ENCODE peak calls at places on chromosomes 11 and 22, in six cellular contexts. One of them, this sample, is unnamed.
A peak's percentile ranks its signal among the peaks of the same experiment; 100 is the strongest.

GRCh38 chr11:19933132-19933735 is 220.6 kb downstream of the NAV2 start:
- DNase-seq in heart left ventricle: no peak
- DNase-seq in lung: no peak
- DNase-seq in Peyer's patch: no peak
- DNase-seq in fibroblast of the aortic adventitia: no peak
- DNase-seq in LNCaP clone FGC: no peak
- DNase-seq in this sample: no peak

GRCh38 chr11:77471520-77472234 is 2.2 kb downstream of the PAK1 start:
- DNase-seq in LNCaP clone FGC: peak; percentile 61
- DNase-seq in heart left ventricle: no peak
- DNase-seq in lung: no peak
- DNase-seq in fibroblast of the aortic adventitia: no peak
- DNase-seq in Peyer's patch: peak; percentile 63
- DNase-seq in this sample: no peak

GRCh38 chr11:95108159-95108611 is 18.5 kb downstream of the ENDOD1 start:
- DNase-seq in lung: no peak
- DNase-seq in Peyer's patch: no peak
- DNase-seq in LNCaP clone FGC: peak; percentile 54
- DNase-seq in fibroblast of the aortic adventitia: peak; percentile 63
- DNase-seq in heart left ventricle: peak; percentile 72
- DNase-seq in this sample: no peak

GRCh38 chr11:85953491-85954143 is 98.4 kb downstream of the CCDC83 start:
- DNase-seq in fibroblast of the aortic adventitia: peak; percentile 91
- DNase-seq in Peyer's patch: no peak
- DNase-seq in heart left ventricle: no peak
- DNase-seq in LNCaP clone FGC: no peak
- DNase-seq in lung: no peak
- DNase-seq in this sample: no peak

GRCh38 chr11:105673089-105673488 is 63.2 kb downstream of the GRIA4 start:
- DNase-seq in LNCaP clone FGC: peak; percentile 25
- DNase-seq in heart left ventricle: no peak
- DNase-seq in fibroblast of the aortic adventitia: peak; percentile 56
- DNase-seq in Peyer's patch: peak; percentile 49
- DNase-seq in lung: no peak
- DNase-seq in this sample: no peak

GRCh38 chr11:13338437-13339069 is 61.0 kb downstream of the BMAL1 start:
- DNase-seq in fibroblast of the aortic adventitia: peak; percentile 70
- DNase-seq in heart left ventricle: no peak
- DNase-seq in lung: no peak
- DNase-seq in Peyer's patch: no peak
- DNase-seq in LNCaP clone FGC: no peak
- DNase-seq in this sample: no peak

GRCh38 chr11:72406536-72407507 is 27.5 kb downstream of the CLPB start:
- DNase-seq in LNCaP clone FGC: no peak
- DNase-seq in fibroblast of the aortic adventitia: peak; percentile 32
- DNase-seq in Peyer's patch: no peak
- DNase-seq in lung: no peak
- DNase-seq in heart left ventricle: no peak
- DNase-seq in this sample: peak; percentile 24

GRCh38 chr11:69834811-69835800 is 15.9 kb upstream of the FGF3 start:
- DNase-seq in Peyer's patch: peak; percentile 29
- DNase-seq in lung: no peak
- DNase-seq in fibroblast of the aortic adventitia: no peak
- DNase-seq in heart left ventricle: no peak
- DNase-seq in LNCaP clone FGC: no peak
- DNase-seq in this sample: no peak

GRCh38 chr11:107999759-108000455 is 8.8 kb upstream of the CUL5 start:
- DNase-seq in heart left ventricle: no peak
- DNase-seq in lung: no peak
- DNase-seq in fibroblast of the aortic adventitia: peak; percentile 21
- DNase-seq in LNCaP clone FGC: no peak
- DNase-seq in Peyer's patch: no peak
- DNase-seq in this sample: no peak

GRCh38 chr11:127651175-127651887 is 650.8 kb upstream of the KIRREL3 start:
- DNase-seq in LNCaP clone FGC: no peak
- DNase-seq in heart left ventricle: no peak
- DNase-seq in fibroblast of the aortic adventitia: peak; percentile 48
- DNase-seq in Peyer's patch: no peak
- DNase-seq in lung: no peak
- DNase-seq in this sample: no peak

GRCh38 chr11:64294665-64295289 is 3.7 kb downstream of the KCNK4 start:
- DNase-seq in heart left ventricle: no peak
- DNase-seq in LNCaP clone FGC: no peak
- DNase-seq in lung: no peak
- DNase-seq in Peyer's patch: no peak
- DNase-seq in fibroblast of the aortic adventitia: no peak
- DNase-seq in this sample: no peak

GRCh38 chr11:3227568-3228444 is 4.4 kb downstream of the MRGPRE start:
- DNase-seq in Peyer's patch: no peak
- DNase-seq in heart left ventricle: no peak
- DNase-seq in lung: no peak
- DNase-seq in fibroblast of the aortic adventitia: no peak
- DNase-seq in LNCaP clone FGC: no peak
- DNase-seq in this sample: peak; percentile 68

GRCh38 chr11:58832246-58832645 is 12.3 kb downstream of the GLYATL2 start:
- DNase-seq in heart left ventricle: no peak
- DNase-seq in fibroblast of the aortic adventitia: peak; percentile 46
- DNase-seq in lung: no peak
- DNase-seq in Peyer's patch: no peak
- DNase-seq in LNCaP clone FGC: no peak
- DNase-seq in this sample: no peak

GRCh38 chr11:4826425-4826824 is 5.3 kb downstream of the OR51F2 start:
- DNase-seq in LNCaP clone FGC: peak; percentile 97
- DNase-seq in lung: no peak
- DNase-seq in Peyer's patch: no peak
- DNase-seq in fibroblast of the aortic adventitia: no peak
- DNase-seq in heart left ventricle: no peak
- DNase-seq in this sample: no peak

GRCh38 chr11:108838804-108839128 is 173.9 kb downstream of the DDX10 start:
- DNase-seq in heart left ventricle: no peak
- DNase-seq in LNCaP clone FGC: no peak
- DNase-seq in Peyer's patch: no peak
- DNase-seq in lung: no peak
- DNase-seq in fibroblast of the aortic adventitia: no peak
- DNase-seq in this sample: no peak

GRCh38 chr22:46536559-46537220 is 730 bp downstream of the CELSR1 start:
- DNase-seq in LNCaP clone FGC: no peak
- DNase-seq in lung: no peak
- DNase-seq in fibroblast of the aortic adventitia: no peak
- DNase-seq in Peyer's patch: no peak
- DNase-seq in heart left ventricle: no peak
- DNase-seq in this sample: no peak

GRCh38 chr22:19959043-19959586 is 17.5 kb upstream of the TXNRD2 start:
- DNase-seq in heart left ventricle: peak; percentile 80
- DNase-seq in fibroblast of the aortic adventitia: peak; percentile 56
- DNase-seq in lung: peak; percentile 79
- DNase-seq in LNCaP clone FGC: no peak
- DNase-seq in Peyer's patch: peak; percentile 78
- DNase-seq in this sample: no peak

GRCh38 chr11:112863304-112863703 is 97.9 kb upstream of the NCAM1 start:
- DNase-seq in fibroblast of the aortic adventitia: no peak
- DNase-seq in Peyer's patch: no peak
- DNase-seq in LNCaP clone FGC: no peak
- DNase-seq in heart left ventricle: peak; percentile 45
- DNase-seq in lung: no peak
- DNase-seq in this sample: no peak

GRCh38 chr22:22358686-22359085 is 114.1 kb downstream of the VPREB1 start:
- DNase-seq in fibroblast of the aortic adventitia: no peak
- DNase-seq in lung: no peak
- DNase-seq in Peyer's patch: no peak
- DNase-seq in LNCaP clone FGC: no peak
- DNase-seq in heart left ventricle: no peak
- DNase-seq in this sample: no peak

GRCh38 chr22:22357024-22357868 is 112.7 kb downstream of the VPREB1 start:
- DNase-seq in LNCaP clone FGC: peak; percentile 53
- DNase-seq in lung: peak; percentile 83
- DNase-seq in Peyer's patch: peak; percentile 94
- DNase-seq in heart left ventricle: peak; percentile 71
- DNase-seq in fibroblast of the aortic adventitia: peak; percentile 71
- DNase-seq in this sample: peak; percentile 85

GRCh38 chr22:22358136-22358535 is 113.5 kb downstream of the VPREB1 start:
- DNase-seq in Peyer's patch: no peak
- DNase-seq in fibroblast of the aortic adventitia: no peak
- DNase-seq in lung: no peak
- DNase-seq in heart left ventricle: no peak
- DNase-seq in LNCaP clone FGC: no peak
- DNase-seq in this sample: no peak

GRCh38 chr22:22352376-22352999 is 107.9 kb downstream of the VPREB1 start:
- DNase-seq in fibroblast of the aortic adventitia: no peak
- DNase-seq in Peyer's patch: no peak
- DNase-seq in lung: no peak
- DNase-seq in LNCaP clone FGC: no peak
- DNase-seq in heart left ventricle: no peak
- DNase-seq in this sample: no peak

DNA sequence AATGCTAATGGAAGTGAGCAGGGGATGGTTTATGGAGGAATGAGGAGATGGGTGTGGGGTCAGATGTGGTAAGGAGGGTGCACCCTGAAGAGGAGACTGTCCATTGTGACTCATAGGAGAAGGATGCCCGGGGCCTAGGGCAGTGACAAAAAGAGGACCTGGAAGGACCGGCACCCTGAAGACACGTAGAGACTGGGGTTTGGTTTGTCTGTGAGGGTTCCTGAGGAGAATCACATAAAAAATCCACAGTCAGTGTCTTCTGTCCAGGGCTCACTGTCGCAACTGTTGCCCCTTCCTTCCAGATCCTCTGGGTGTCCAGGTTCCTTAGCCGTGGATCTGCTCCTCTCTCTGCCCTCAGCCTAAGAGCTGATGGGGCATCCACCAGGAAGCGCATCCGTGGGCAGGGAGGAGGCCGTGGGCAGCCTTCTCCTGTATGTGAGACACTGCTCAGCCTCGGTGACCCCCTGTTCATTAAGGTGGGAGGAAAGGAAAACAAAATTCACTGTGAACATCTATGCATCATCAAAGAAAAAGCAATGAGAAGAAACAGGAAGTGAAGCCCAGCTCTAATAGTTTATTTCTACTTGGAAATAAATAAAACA is 110.7 kb downstream of the VPREB1 start:
- DNase-seq in Peyer's patch: no peak
- DNase-seq in fibroblast of the aortic adventitia: no peak
- DNase-seq in heart left ventricle: no peak
- DNase-seq in lung: no peak
- DNase-seq in LNCaP clone FGC: no peak
- DNase-seq in this sample: no peak
- TF ChIP-seq CTCF in Peyer's patch: no peak
- TF ChIP-seq CTCF in fibroblast of the aortic adventitia: no peak
- TF ChIP-seq CTCF in heart left ventricle: no peak
- TF ChIP-seq CTCF in lung: no peak
- TF ChIP-seq CTCF in LNCaP clone FGC: no peak
- TF ChIP-seq CTCF in this sample: no peak

DNA sequence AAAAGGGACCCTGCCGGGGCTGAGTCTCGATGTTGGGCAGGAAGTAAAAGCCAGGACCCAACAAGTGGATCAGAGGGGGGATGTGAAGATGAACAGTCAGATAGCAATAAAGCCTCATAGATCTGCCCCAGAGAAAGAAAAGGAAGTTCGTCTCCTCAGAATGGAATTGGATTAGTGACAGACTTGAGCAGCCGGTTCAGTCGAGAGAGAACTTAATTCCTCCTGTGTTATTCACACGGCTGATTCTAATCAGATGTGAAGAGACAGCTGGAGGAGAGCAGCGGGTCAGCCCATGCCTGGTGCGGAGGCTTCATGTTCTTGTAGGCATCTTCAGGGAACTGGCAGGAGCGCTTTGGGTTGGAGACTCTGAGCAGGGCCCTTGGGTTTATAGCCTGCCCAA is 29.3 kb upstream of the CABP7 start:
- DNase-seq in Peyer's patch: no peak
- DNase-seq in heart left ventricle: no peak
- DNase-seq in fibroblast of the aortic adventitia: no peak
- DNase-seq in LNCaP clone FGC: no peak
- DNase-seq in lung: no peak
- DNase-seq in this sample: no peak
- TF ChIP-seq CTCF in Peyer's patch: no peak
- TF ChIP-seq CTCF in heart left ventricle: no peak
- TF ChIP-seq CTCF in fibroblast of the aortic adventitia: no peak
- TF ChIP-seq CTCF in LNCaP clone FGC: no peak
- TF ChIP-seq CTCF in lung: no peak
- TF ChIP-seq CTCF in this sample: no peak

GRCh38 chr11:27485930-27486773 is 13.6 kb upstream of the LGR4 start:
- DNase-seq in lung: no peak
- DNase-seq in fibroblast of the aortic adventitia: peak; percentile 83
- DNase-seq in LNCaP clone FGC: no peak
- DNase-seq in Peyer's patch: no peak
- DNase-seq in heart left ventricle: no peak
- DNase-seq in this sample: no peak

GRCh38 chr11:27482793-27483192 is 10.2 kb upstream of the LGR4 start:
- DNase-seq in lung: no peak
- DNase-seq in Peyer's patch: no peak
- DNase-seq in heart left ventricle: no peak
- DNase-seq in fibroblast of the aortic adventitia: no peak
- DNase-seq in LNCaP clone FGC: no peak
- DNase-seq in this sample: no peak

GRCh38 chr11:27477243-27477642 is 4.7 kb upstream of the LGR4 start:
- DNase-seq in fibroblast of the aortic adventitia: no peak
- DNase-seq in LNCaP clone FGC: no peak
- DNase-seq in heart left ventricle: no peak
- DNase-seq in lung: no peak
- DNase-seq in Peyer's patch: no peak
- DNase-seq in this sample: no peak

GRCh38 chr11:27477831-27478230 is 5.2 kb upstream of the LGR4 start:
- DNase-seq in fibroblast of the aortic adventitia: no peak
- DNase-seq in Peyer's patch: no peak
- DNase-seq in lung: no peak
- DNase-seq in heart left ventricle: no peak
- DNase-seq in LNCaP clone FGC: peak; percentile 51
- DNase-seq in this sample: no peak

GRCh38 chr11:27481992-27482391 is 9.4 kb upstream of the LGR4 start:
- DNase-seq in fibroblast of the aortic adventitia: no peak
- DNase-seq in heart left ventricle: no peak
- DNase-seq in Peyer's patch: no peak
- DNase-seq in lung: no peak
- DNase-seq in LNCaP clone FGC: no peak
- DNase-seq in this sample: no peak
- TF ChIP-seq CTCF in fibroblast of the aortic adventitia: no peak
- TF ChIP-seq CTCF in heart left ventricle: no peak
- TF ChIP-seq CTCF in Peyer's patch: no peak
- TF ChIP-seq CTCF in lung: no peak
- TF ChIP-seq CTCF in LNCaP clone FGC: no peak
- TF ChIP-seq CTCF in this sample: no peak

GRCh38 chr11:88474655-88475054 is 137.1 kb upstream of the CTSC start:
- DNase-seq in lung: no peak
- DNase-seq in LNCaP clone FGC: no peak
- DNase-seq in heart left ventricle: no peak
- DNase-seq in Peyer's patch: no peak
- DNase-seq in fibroblast of the aortic adventitia: no peak
- DNase-seq in this sample: no peak

GRCh38 chr11:88464528-88464927 is 127.0 kb upstream of the CTSC start:
- DNase-seq in heart left ventricle: no peak
- DNase-seq in lung: no peak
- DNase-seq in LNCaP clone FGC: no peak
- DNase-seq in fibroblast of the aortic adventitia: no peak
- DNase-seq in Peyer's patch: no peak
- DNase-seq in this sample: no peak

GRCh38 chr11:88469828-88470227 is 132.3 kb upstream of the CTSC start:
- DNase-seq in Peyer's patch: no peak
- DNase-seq in heart left ventricle: no peak
- DNase-seq in fibroblast of the aortic adventitia: no peak
- DNase-seq in lung: no peak
- DNase-seq in LNCaP clone FGC: no peak
- DNase-seq in this sample: no peak
- TF ChIP-seq CTCF in Peyer's patch: no peak
- TF ChIP-seq CTCF in heart left ventricle: no peak
- TF ChIP-seq CTCF in fibroblast of the aortic adventitia: no peak
- TF ChIP-seq CTCF in lung: no peak
- TF ChIP-seq CTCF in LNCaP clone FGC: no peak
- TF ChIP-seq CTCF in this sample: no peak

This sample was measured in type B pancreatic cell.